ENCODE peak calls at places on chromosomes 16 and 17, in four cellular contexts. P is CD4-positive, alpha-beta memory T cell; O is cardiac muscle cell; W is neuronal stem cell. B is an unnamed sample. For H3K4me1 and H3K9me3, the result is how much of the 10 kb centered on the place peaks cover.

GRCh38 chr17:51948128-51948527 is 210.4 kb downstream of the CA10 start:
- DNase-seq in W (no peak), P (no peak), O (no peak), B (peak)

GRCh38 chr16:16092925-16093624 is 130.2 kb downstream of the ABCC6 start:
- DNase-seq in O (no peak), W (no peak), P (no peak), B (no peak)

GRCh38 chr16:4337540-4338088 is 13.5 kb downstream of the PAM16 start:
- DNase-seq in P (no peak), W (no peak), O (no peak), B (no peak)

GRCh38 chr16:87843678-87844373 is 25.5 kb downstream of the SLC7A5 start:
- DNase-seq in W (no peak), P (no peak), O (no peak), B (no peak)

GRCh38 chr17:7413346-7413985 is 5.8 kb downstream of the NLGN2 start:
- DNase-seq in O (no peak), W (no peak), P (no peak), B (no peak)

GRCh38 chr17:64920419-64921172 is 1.3 kb upstream of the LRRC37A3 start:
- DNase-seq in P (no peak), O (no peak), W (no peak), B (peak)

GRCh38 chr17:15171433-15172047 is 93.6 kb downstream of the PMP22 start:
- DNase-seq in W (peak), P (no peak), O (peak), B (peak)

GRCh38 chr17:76682306-76682705 is 28.5 kb downstream of the MXRA7 start:
- DNase-seq in P (no peak), O (no peak), W (no peak), B (no peak)

GRCh38 chr16:57539072-57539796 is 2.9 kb upstream of the CCDC102A start:
- DNase-seq in P (no peak), W (no peak), O (no peak), B (no peak)

GRCh38 chr17:78263736-78264340 is 32.4 kb downstream of the TMEM235 start:
- DNase-seq in O (no peak), P (no peak), W (no peak), B (no peak)

GRCh38 chr16:55625843-55626242 is 29.9 kb upstream of the SLC6A2 start:
- DNase-seq in P (no peak), O (no peak), W (no peak), B (no peak)

GRCh38 chr16:31754998-31755615 is 118.5 kb upstream of the ZNF267 start:
- DNase-seq in O (no peak), W (no peak), P (no peak), B (no peak)

GRCh38 chr17:39527220-39527813 is 66.0 kb downstream of the CDK12 start:
- DNase-seq in W (no peak), P (peak), O (peak), B (peak)
- H3K4me1 ChIP-seq in W (under half), P (under half), O (under half), B (under half)

DNA sequence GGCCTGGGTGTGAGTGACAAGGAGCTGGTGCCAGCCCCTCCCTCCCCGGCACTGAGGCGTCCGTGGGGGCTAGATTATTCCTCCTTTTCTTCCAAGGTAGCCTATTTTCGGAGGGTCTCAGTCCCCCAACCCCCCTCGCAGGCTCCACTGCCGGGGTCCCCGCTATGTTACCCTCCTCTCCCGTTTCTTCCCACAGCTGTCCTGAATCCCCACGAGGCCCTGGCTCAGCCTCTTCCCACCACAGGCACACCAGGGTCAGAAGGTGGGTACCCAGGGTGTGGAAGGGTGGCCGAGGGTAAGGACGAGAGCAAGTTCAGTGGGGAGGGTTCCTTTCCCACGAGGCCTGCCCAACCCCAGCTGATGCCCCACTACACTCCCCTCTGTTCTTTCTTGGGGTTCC is 611 bp downstream of the RAMP2 start:
- DNase-seq in P (no peak), O (no peak), W (no peak), B (no peak)
- H3K27ac ChIP-seq in P (no peak), O (no peak), W (no peak), B (no peak)

GRCh38 chr17:2435181-2435741 is 34.4 kb upstream of the MNT start:
- DNase-seq in P (no peak), W (peak), O (peak), B (no peak)

GRCh38 chr17:2436516-2436915 is 35.7 kb upstream of the MNT start:
- DNase-seq in O (no peak), W (no peak), P (no peak), B (peak)

GRCh38 chr17:2438823-2439222 is 38.0 kb upstream of the MNT start:
- DNase-seq in O (no peak), P (no peak), W (no peak), B (no peak)

GRCh38 chr17:2435852-2436251 is 35.0 kb upstream of the MNT start:
- DNase-seq in P (no peak), W (no peak), O (peak), B (peak)

GRCh38 chr17:2433696-2434095 is 32.8 kb upstream of the MNT start:
- DNase-seq in W (no peak), P (no peak), O (no peak), B (no peak)
- H3K9me3 ChIP-seq in W (under half), P (under half), O (under half), B (under half)

DNA sequence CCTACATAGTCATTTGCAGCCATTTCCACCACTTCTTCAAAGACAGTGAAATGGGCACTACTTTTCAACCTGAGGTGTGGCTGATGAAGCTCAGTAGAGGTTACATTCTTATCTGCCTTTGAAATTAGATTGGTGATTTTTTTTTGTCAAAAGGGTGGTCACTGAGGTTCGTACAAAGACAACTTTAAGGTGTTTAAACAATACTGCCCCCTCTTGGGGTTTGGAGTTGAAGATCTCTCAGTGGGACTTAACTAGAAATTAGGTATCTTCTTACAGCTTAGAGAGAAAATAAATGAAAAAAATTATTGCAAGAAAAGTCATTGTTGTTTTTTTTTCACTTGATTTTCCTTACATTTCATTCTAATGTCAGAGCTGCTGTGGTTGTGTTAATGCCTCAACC is 713.2 kb downstream of the CDH11 start:
- DNase-seq in P (no peak), O (no peak), W (no peak), B (no peak)
- H3K4me1 ChIP-seq in P (under half), O (under half), W (under half), B (under half)

DNA sequence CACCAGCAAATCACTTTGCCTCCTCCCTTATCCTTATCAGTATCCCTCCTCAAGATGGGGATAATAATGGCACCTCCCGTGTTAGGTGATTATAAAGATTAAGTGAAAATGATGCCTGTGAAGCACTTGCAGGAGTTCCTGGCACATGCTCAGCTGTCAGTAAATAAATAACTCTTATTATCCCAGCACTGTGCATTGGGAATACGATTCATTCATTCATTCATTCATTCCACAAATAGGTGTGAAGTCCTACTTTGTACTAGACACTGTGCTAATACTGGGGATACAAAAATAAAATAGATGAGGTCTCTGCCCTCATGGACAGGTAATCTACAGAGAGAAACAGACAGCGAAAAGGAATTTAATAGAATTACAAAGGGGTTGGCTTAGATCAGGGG is 2.0 kb downstream of the XYLT2 start:
- DNase-seq in P (no peak), W (no peak), O (no peak), B (no peak)
- H3K27ac ChIP-seq in P (no peak), W (no peak), O (no peak), B (no peak)

DNA sequence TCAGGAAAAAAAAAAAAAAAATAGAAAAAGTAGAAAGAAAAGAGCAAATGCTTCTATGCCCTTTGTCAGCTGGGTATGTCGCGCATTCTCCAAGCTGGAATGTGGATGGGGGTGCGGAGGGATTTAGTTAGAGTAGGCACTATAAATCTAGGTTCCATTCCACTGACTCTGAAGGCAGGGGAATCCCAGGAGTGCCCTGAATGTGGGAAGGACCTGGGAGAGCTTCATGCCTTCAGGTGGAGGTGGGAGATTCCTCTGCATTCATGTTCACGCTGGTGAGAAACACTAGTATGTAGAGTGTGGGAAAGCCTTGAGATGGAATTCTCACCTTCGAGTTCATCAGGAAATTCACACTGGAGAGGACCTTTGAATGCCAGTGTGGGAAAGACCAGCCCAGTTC is 12.4 kb downstream of the ZNF232 start:
- DNase-seq in W (no peak), O (no peak), P (no peak), B (no peak)
- H3K9me3 ChIP-seq in W (half or more), O (under half), P (under half), B (under half)

GRCh38 chr16:48813485-48813884 is 203.5 kb upstream of the N4BP1 start:
- DNase-seq in W (no peak), P (no peak), O (no peak), B (no peak)

GRCh38 chr16:48816393-48816792 is 206.4 kb upstream of the N4BP1 start:
- DNase-seq in O (no peak), P (no peak), W (no peak), B (no peak)

GRCh38 chr16:48812856-48813255 is 202.9 kb upstream of the N4BP1 start:
- DNase-seq in O (no peak), P (no peak), W (no peak), B (no peak)

GRCh38 chr16:48817032-48817431 is 207.1 kb upstream of the N4BP1 start:
- DNase-seq in O (no peak), W (no peak), P (no peak), B (no peak)

DNA sequence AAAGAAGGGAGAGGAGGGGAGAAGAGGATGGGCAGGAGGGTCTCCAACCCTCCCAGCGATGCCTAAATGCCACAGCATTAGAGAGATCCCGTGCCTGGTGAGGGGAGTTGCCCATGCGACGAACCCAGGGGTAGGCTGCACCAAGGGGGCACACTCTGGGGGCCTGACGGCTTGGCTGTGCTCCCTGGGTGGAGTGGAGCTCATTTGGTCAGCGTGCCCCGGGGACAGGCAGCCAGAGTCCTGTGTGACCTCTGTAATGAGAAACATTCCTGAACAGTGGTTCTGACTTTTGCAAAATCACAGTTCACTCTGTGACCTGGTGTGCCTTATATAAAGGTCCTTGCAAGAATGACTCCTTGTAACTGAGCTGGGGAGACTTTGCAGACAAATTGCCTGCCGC is 205.0 kb upstream of the N4BP1 start:
- DNase-seq in O (no peak), P (no peak), W (no peak), B (no peak)
- H3K4me1 ChIP-seq in O (under half), P (under half), W (under half), B (under half)

DNA sequence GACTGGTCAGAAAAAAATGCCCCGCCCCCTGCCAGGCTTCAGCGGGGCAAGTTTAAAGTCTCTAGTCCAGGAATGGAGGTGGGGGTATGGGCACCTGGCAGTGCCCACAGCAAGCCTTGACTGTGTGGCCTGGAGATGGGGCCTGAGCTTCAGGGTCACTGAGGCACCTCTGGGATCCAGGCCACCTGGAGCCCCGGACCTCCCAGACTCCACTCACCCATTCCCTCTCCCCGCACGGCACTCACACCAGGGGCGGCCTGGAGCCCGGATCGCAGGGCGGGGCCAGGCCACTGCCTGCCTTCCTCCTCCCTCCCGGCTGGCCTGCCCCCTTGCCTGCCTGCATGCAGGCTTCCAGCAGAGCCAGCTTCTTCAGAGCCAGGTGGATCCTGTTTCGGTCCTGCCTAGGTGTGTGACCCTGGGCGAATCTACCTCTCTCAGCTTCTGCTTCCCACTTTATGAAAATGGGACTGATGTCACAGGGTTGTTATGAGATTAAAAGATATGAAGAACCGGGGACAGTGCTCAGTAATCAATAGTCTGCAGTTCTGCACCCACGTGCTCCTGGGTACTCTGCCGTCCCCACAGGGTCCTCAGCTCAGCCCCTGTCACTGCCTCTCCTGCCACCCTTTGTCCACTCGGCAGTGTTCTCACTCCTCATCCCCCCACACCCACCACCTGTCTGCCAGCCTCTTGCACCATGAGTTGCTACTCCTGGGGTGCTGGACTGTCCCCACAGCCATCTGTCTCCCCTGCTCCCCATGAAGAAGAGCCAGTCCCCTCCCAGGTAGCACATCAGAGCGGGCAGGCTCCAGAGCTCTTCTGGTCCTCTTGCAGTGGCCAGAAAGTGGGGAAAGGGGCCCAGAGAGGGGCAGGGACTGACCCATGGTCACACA is 1.2 kb upstream of the TCAP start:
- DNase-seq in O (no peak), W (no peak), P (no peak), B (no peak)
- H3K27ac ChIP-seq in O (no peak), W (no peak), P (no peak), B (no peak)

B was measured in SJCRH30.